ENCODE peak calls at places on chromosomes 12 and 14, in six cellular contexts. One of them, this sample, is unnamed.

GRCh38 chr14:68589447-68590232 is 203.2 kb downstream of the ZFP36L1 start:
- DNase-seq in NCI-H460: no peak
- DNase-seq in NCI-H524: peak
- DNase-seq in fibroblast of villous mesenchyme: peak
- DNase-seq in heart right ventricle: peak
- DNase-seq in EL: no peak
- DNase-seq in this sample: peak

GRCh38 chr14:24741871-24742270 is 107.9 kb upstream of the GZMB start:
- DNase-seq in NCI-H460: no peak
- DNase-seq in NCI-H524: no peak
- DNase-seq in fibroblast of villous mesenchyme: peak
- DNase-seq in heart right ventricle: no peak
- DNase-seq in EL: peak
- DNase-seq in this sample: no peak

GRCh38 chr12:70045036-70045435 is 198.2 kb upstream of the CNOT2 start:
- DNase-seq in NCI-H460: no peak
- DNase-seq in NCI-H524: no peak
- DNase-seq in fibroblast of villous mesenchyme: peak
- DNase-seq in heart right ventricle: peak
- DNase-seq in EL: no peak
- DNase-seq in this sample: no peak

GRCh38 chr12:2967651-2968050 is 8.5 kb downstream of the TEAD4 start:
- DNase-seq in NCI-H460: no peak
- DNase-seq in NCI-H524: no peak
- DNase-seq in fibroblast of villous mesenchyme: peak
- DNase-seq in heart right ventricle: no peak
- DNase-seq in EL: no peak
- DNase-seq in this sample: no peak

GRCh38 chr12:95574799-95575452 is 23.6 kb upstream of the USP44 start:
- DNase-seq in NCI-H460: peak
- DNase-seq in NCI-H524: no peak
- DNase-seq in fibroblast of villous mesenchyme: peak
- DNase-seq in heart right ventricle: no peak
- DNase-seq in EL: peak
- DNase-seq in this sample: no peak

GRCh38 chr12:58896278-58896677 is 24.0 kb downstream of the LRIG3 start:
- DNase-seq in NCI-H460: no peak
- DNase-seq in NCI-H524: no peak
- DNase-seq in fibroblast of villous mesenchyme: no peak
- DNase-seq in heart right ventricle: no peak
- DNase-seq in EL: no peak
- DNase-seq in this sample: no peak

GRCh38 chr12:70722584-70723343 is 85.5 kb upstream of the PTPRB start:
- DNase-seq in NCI-H460: no peak
- DNase-seq in NCI-H524: no peak
- DNase-seq in fibroblast of villous mesenchyme: no peak
- DNase-seq in heart right ventricle: peak
- DNase-seq in EL: no peak
- DNase-seq in this sample: no peak

GRCh38 chr12:1421091-1421902 is 173.1 kb downstream of the FBXL14 start:
- DNase-seq in NCI-H460: no peak
- DNase-seq in NCI-H524: no peak
- DNase-seq in fibroblast of villous mesenchyme: no peak
- DNase-seq in heart right ventricle: no peak
- DNase-seq in EL: no peak
- DNase-seq in this sample: no peak

GRCh38 chr14:75088566-75089373 is 19.3 kb downstream of the ZC2HC1C start:
- DNase-seq in NCI-H460: peak
- DNase-seq in NCI-H524: peak
- DNase-seq in fibroblast of villous mesenchyme: peak
- DNase-seq in heart right ventricle: peak
- DNase-seq in EL: peak
- DNase-seq in this sample: no peak

GRCh38 chr12:28239918-28240317 is 49.7 kb downstream of the CCDC91 start:
- DNase-seq in NCI-H460: no peak
- DNase-seq in NCI-H524: no peak
- DNase-seq in fibroblast of villous mesenchyme: no peak
- DNase-seq in heart right ventricle: no peak
- DNase-seq in EL: no peak
- DNase-seq in this sample: no peak

GRCh38 chr14:24876996-24877395 is 173.0 kb downstream of the STXBP6 start:
- DNase-seq in NCI-H460: no peak
- DNase-seq in NCI-H524: no peak
- DNase-seq in fibroblast of villous mesenchyme: no peak
- DNase-seq in heart right ventricle: no peak
- DNase-seq in EL: no peak
- DNase-seq in this sample: no peak

GRCh38 chr12:6548556-6549378 is 7.1 kb downstream of the IFFO1 start:
- DNase-seq in NCI-H460: no peak
- DNase-seq in NCI-H524: no peak
- DNase-seq in fibroblast of villous mesenchyme: peak
- DNase-seq in heart right ventricle: no peak
- DNase-seq in EL: peak
- DNase-seq in this sample: no peak

GRCh38 chr14:73786942-73787759 is 64.5 kb upstream of the PTGR2 start:
- DNase-seq in NCI-H460: no peak
- DNase-seq in NCI-H524: peak
- DNase-seq in fibroblast of villous mesenchyme: no peak
- DNase-seq in heart right ventricle: peak
- DNase-seq in EL: peak
- DNase-seq in this sample: peak

GRCh38 chr12:47734725-47735480 is 9.6 kb upstream of the ENDOU start:
- DNase-seq in NCI-H460: no peak
- DNase-seq in NCI-H524: no peak
- DNase-seq in fibroblast of villous mesenchyme: no peak
- DNase-seq in heart right ventricle: no peak
- DNase-seq in EL: no peak
- DNase-seq in this sample: no peak

GRCh38 chr14:104135121-104135903 is 3.1 kb upstream of the KIF26A start:
- DNase-seq in NCI-H460: peak
- DNase-seq in NCI-H524: peak
- DNase-seq in fibroblast of villous mesenchyme: no peak
- DNase-seq in heart right ventricle: no peak
- DNase-seq in EL: no peak
- DNase-seq in this sample: no peak

GRCh38 chr14:81681466-81681865 is 147.8 kb upstream of the SEL1L start:
- DNase-seq in NCI-H460: no peak
- DNase-seq in NCI-H524: peak
- DNase-seq in fibroblast of villous mesenchyme: no peak
- DNase-seq in heart right ventricle: no peak
- DNase-seq in EL: no peak
- DNase-seq in this sample: no peak